ENCODE peak calls at places on chromosomes 6 and 20, in four cellular contexts. B is K562, N is GM12878, E is endothelial cell of umbilical vein. U is an unnamed sample.
A peak's percentile ranks its signal among the peaks of the same experiment; 100 is the strongest.

GRCh38 chr6:92297101-92297500 is 1122.3 kb downstream of the EPHA7 start:
- DNase-seq in E (no peak), N (no peak), B (no peak), U (peak; percentile 8)

GRCh38 chr6:138765896-138766487 is 7.6 kb upstream of the CCDC28A start:
- DNase-seq in B (peak; percentile 63), N (no peak), E (peak; percentile 64), U (peak; percentile 56)

GRCh38 chr6:3653528-3654070 is 97.9 kb downstream of the PXDC1 start:
- DNase-seq in N (no peak), E (no peak), B (no peak), U (no peak)

GRCh38 chr6:35050291-35050987 is 90.7 kb downstream of the TCP11 start:
- DNase-seq in N (no peak), B (no peak), E (no peak), U (no peak)

GRCh38 chr20:2524435-2525272 is 11.7 kb upstream of the TMC2 start:
- DNase-seq in N (peak; percentile 25), B (peak; percentile 85), E (peak; percentile 81), U (peak; percentile 66)

GRCh38 chr20:38435555-38435939 is 419 bp upstream of the SNHG17 start:
- DNase-seq in E (no peak), N (no peak), B (no peak), U (peak; percentile 75)

GRCh38 chr20:8094415-8094818 is 37.6 kb upstream of the PLCB1 start:
- DNase-seq in N (no peak), E (peak; percentile 87), B (no peak), U (peak; percentile 22)

GRCh38 chr20:53224851-53225250 is 252.7 kb downstream of the TSHZ2 start:
- DNase-seq in E (no peak), B (no peak), N (no peak), U (peak; percentile 18)

GRCh38 chr6:163180874-163181541 is 233.5 kb upstream of the QKI start:
- DNase-seq in E (peak; percentile 71), B (peak; percentile 23), N (no peak), U (no peak)

GRCh38 chr20:38123021-38123587 is 42.0 kb downstream of the TGM2 start:
- DNase-seq in N (no peak), B (peak; percentile 44), E (peak; percentile 57), U (peak; percentile 78)

GRCh38 chr20:62349537-62350097 is 17.5 kb downstream of the LAMA5 start:
- DNase-seq in B (peak; percentile 41), E (no peak), N (no peak), U (no peak)

GRCh38 chr6:135397172-135397952 is 100.2 kb downstream of the AHI1 start:
- DNase-seq in N (no peak), E (no peak), B (no peak), U (no peak)

GRCh38 chr20:38342196-38342595 is 4.1 kb upstream of the LBP start:
- DNase-seq in B (no peak), N (no peak), E (no peak), U (no peak)

GRCh38 chr6:24882295-24882694 is 53.5 kb downstream of the RIPOR2 start:
- DNase-seq in E (no peak), N (no peak), B (no peak), U (peak; percentile 56)

GRCh38 chr6:37691904-37692806 is 5.5 kb downstream of the MDGA1 start:
- DNase-seq in N (no peak), E (peak; percentile 50), B (peak; percentile 91), U (peak; percentile 58)

GRCh38 chr6:82183642-82184282 is 63.8 kb downstream of the IBTK start:
- DNase-seq in E (no peak), B (no peak), N (no peak), U (no peak)

GRCh38 chr6:33911488-33911887 is 107.7 kb upstream of the MLN start:
- DNase-seq in N (no peak), B (no peak), E (no peak), U (no peak)

GRCh38 chr20:2315440-2315778 is 19.6 kb downstream of the TGM3 start:
- DNase-seq in B (no peak), E (no peak), N (no peak), U (no peak)

GRCh38 chr6:6386010-6386409 is 65.5 kb upstream of the F13A1 start:
- DNase-seq in N (no peak), B (no peak), E (no peak), U (no peak)

DNA sequence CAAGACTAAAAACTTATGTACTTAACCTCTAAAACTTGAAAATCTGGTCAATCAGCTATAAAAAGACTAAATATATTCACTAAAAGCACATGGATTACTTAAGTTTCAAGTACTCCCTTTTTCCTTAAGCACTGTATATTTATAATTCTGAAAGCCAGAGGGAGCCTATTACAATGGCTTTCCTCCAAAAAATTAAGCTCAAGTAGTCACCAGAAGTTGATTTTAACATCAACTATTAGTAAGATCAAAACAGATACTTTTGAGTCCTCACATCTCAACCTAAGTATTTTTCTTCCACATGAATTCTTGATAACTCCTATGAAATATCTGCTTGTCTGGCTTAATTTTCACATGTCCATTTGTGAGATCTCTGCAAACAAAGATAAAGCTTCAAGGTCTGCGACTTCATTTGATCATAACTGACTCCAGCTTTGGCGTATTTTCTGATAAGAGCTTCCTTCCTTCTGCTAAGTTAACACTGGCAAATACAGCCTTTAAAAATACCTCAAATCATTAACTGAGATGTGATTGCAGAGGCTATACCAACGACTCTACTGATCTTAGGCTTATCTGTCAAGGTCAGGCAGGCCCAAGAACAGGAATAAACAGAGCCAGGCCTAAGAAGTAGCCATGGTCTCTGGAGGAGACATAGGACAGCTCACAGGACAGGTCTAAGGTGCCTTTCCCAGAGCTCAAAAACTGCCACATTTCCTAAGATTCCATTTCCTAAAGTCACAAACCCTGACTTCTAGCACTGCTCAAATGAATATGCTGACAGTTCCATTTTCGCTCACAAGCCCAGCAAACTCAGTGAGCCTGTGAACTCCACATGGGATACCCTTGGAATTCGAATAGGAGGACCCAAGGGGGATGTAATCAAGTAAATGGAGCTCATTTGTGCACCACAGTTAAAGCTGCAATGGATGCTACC is 10.0 kb downstream of the SNX5 start:
- DNase-seq in B (no peak), N (no peak), E (peak; percentile 75), U (peak; percentile 61)
- TF ChIP-seq CTCF in B (no peak), N (no peak), E (no peak), U (peak; percentile 31)

GRCh38 chr6:27273783-27274182 is 26.3 kb downstream of the PRSS16 start:
- DNase-seq in N (no peak), E (no peak), B (no peak), U (no peak)

GRCh38 chr6:27280540-27281000 is 31.5 kb downstream of the POM121L2 start:
- DNase-seq in N (no peak), E (no peak), B (peak; percentile 60), U (no peak)

GRCh38 chr6:27280064-27280539 is 32.0 kb downstream of the POM121L2 start:
- DNase-seq in N (no peak), E (peak; percentile 39), B (peak; percentile 72), U (peak; percentile 53)

GRCh38 chr6:27279513-27280063 is 32.1 kb downstream of the PRSS16 start:
- DNase-seq in N (no peak), E (no peak), B (peak; percentile 58), U (no peak)

GRCh38 chr6:27275025-27275956 is 27.8 kb downstream of the PRSS16 start:
- DNase-seq in N (no peak), B (peak; percentile 83), E (no peak), U (no peak)
- TF ChIP-seq FOS in N (no peak), B (no peak), E (no peak), U (no peak)

GRCh38 chr20:59518881-59519706 is 85.2 kb upstream of the PHACTR3 start:
- DNase-seq in N (no peak), B (peak; percentile 57), E (peak; percentile 46), U (peak; percentile 47)
- TF ChIP-seq CTCF in N (peak; percentile 92), B (peak; percentile 60), E (peak; percentile 61), U (peak; percentile 64)

DNA sequence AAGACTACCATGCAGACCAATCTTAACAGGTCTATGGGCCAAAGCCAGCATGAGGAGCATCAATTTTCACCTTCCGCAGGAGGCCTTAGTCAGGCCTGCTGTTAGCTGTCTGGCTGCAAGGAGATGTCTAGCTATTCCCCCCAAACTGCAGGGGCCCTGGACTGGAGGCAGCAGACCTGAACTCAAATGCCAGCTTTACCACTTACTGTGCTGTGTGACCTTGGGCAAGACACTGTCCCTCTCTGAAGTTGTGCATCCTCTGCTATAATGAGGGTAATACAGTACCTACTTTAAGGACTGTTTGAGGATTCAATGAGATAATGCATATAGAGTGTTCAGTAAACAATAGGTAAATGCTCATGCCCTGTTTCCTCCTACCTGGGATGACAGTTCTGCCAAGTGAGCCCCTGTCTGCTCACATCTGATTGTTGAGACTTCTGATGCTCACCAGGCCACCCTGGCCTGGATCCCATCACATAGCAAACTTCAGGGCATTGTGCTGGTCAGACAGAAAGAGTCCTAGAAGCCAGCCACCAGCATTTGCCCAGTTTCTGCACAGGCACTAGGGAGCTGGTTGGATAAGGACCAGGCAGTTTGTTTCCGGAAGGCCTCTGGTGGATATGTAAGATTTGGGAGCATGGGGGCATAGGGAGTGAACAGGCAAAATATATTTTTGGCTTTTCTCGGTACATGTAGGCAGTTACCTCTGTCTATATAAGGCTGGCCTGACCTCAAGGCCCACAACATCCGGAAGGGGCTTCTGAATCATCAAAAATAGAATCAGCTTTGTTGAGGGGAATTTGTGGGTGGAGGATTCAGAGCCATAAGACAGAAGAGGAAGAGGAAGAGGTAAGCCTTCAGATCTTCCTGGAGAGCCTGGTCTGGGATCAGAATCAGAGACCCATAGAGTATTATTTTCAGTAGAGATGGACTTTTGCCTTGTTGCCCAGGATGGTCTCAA is 2.3 kb upstream of the OCSTAMP start:
- DNase-seq in N (peak; percentile 85), E (no peak), B (no peak), U (no peak)
- TF ChIP-seq FOS in N (no peak), E (no peak), B (no peak), U (no peak)

GRCh38 chr20:45077559-45077958 is 23.4 kb downstream of the KCNS1 start:
- DNase-seq in N (no peak), E (no peak), B (no peak), U (no peak)

GRCh38 chr20:45083127-45083526 is 17.8 kb downstream of the KCNS1 start:
- DNase-seq in B (no peak), N (no peak), E (no peak), U (no peak)

GRCh38 chr20:45082468-45082867 is 18.5 kb downstream of the KCNS1 start:
- DNase-seq in B (no peak), E (no peak), N (no peak), U (no peak)

GRCh38 chr20:45085289-45085688 is 15.6 kb downstream of the KCNS1 start:
- DNase-seq in N (no peak), B (no peak), E (no peak), U (no peak)

GRCh38 chr20:45080867-45081616 is 19.9 kb downstream of the KCNS1 start:
- DNase-seq in E (peak; percentile 24), B (peak; percentile 57), N (no peak), U (peak; percentile 52)
- TF ChIP-seq CTCF in E (peak; percentile 23), B (peak; percentile 32), N (peak; percentile 27), U (peak; percentile 46)

GRCh38 chr6:125658759-125659431 is 90.5 kb upstream of the HEY2 start:
- DNase-seq in N (no peak), E (no peak), B (no peak), U (no peak)

GRCh38 chr6:125659887-125660286 is 89.5 kb upstream of the HEY2 start:
- DNase-seq in B (no peak), E (no peak), N (no peak), U (no peak)

GRCh38 chr6:125662301-125662700 is 87.1 kb upstream of the HEY2 start:
- DNase-seq in B (no peak), E (no peak), N (no peak), U (no peak)

DNA sequence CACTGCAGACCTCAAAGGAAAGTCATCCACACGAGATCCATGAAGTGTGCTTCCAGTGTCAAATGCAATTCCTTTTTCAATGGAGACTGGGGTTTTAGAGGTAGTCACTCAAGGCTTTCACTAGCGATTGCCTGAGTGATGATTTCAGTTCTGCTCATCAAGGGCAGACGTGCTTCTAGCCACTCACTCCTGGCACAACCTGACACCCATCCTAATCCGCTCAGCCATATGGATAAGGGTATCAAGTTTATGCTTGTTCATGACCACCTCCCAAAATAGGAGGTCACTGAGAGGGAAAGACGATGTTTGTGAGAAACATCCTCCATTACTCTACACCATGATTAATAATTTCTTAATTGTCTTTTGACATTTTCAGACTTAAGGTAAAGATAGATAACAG is 91.3 kb upstream of the HEY2 start:
- DNase-seq in E (no peak), N (no peak), B (no peak), U (no peak)
- TF ChIP-seq FOS in E (no peak), N (no peak), B (no peak), U (no peak)

U was measured in IMR-90.